ENCODE peak calls at places on chromosomes 12 and 14, in six cellular contexts. One of them, this sample, is unnamed.

GRCh38 chr12:85949253-85949652 is 75.2 kb downstream of the NTS start:
- DNase-seq in left ventricle myocardium inferior: no peak
- DNase-seq in head of caudate nucleus: no peak
- DNase-seq in mucosa of gallbladder: no peak
- DNase-seq in CD4-positive, alpha-beta memory T cell: no peak
- DNase-seq in LoVo: no peak
- DNase-seq in this sample: no peak

GRCh38 chr14:74579447-74580274 is 32.4 kb downstream of the LTBP2 start:
- DNase-seq in left ventricle myocardium inferior: no peak
- DNase-seq in head of caudate nucleus: no peak
- DNase-seq in mucosa of gallbladder: no peak
- DNase-seq in CD4-positive, alpha-beta memory T cell: no peak
- DNase-seq in LoVo: peak
- DNase-seq in this sample: peak

GRCh38 chr12:29797565-29798360 is 14.0 kb upstream of the TMTC1 start:
- DNase-seq in left ventricle myocardium inferior: no peak
- DNase-seq in head of caudate nucleus: no peak
- DNase-seq in mucosa of gallbladder: no peak
- DNase-seq in CD4-positive, alpha-beta memory T cell: no peak
- DNase-seq in LoVo: no peak
- DNase-seq in this sample: no peak

GRCh38 chr14:32374155-32374554 is 45.1 kb downstream of the AKAP6 start:
- DNase-seq in left ventricle myocardium inferior: no peak
- DNase-seq in head of caudate nucleus: no peak
- DNase-seq in mucosa of gallbladder: no peak
- DNase-seq in CD4-positive, alpha-beta memory T cell: no peak
- DNase-seq in LoVo: no peak
- DNase-seq in this sample: no peak

GRCh38 chr12:112381421-112381897 is 772 bp downstream of the HECTD4 start:
- DNase-seq in left ventricle myocardium inferior: peak
- DNase-seq in head of caudate nucleus: no peak
- DNase-seq in mucosa of gallbladder: no peak
- DNase-seq in CD4-positive, alpha-beta memory T cell: no peak
- DNase-seq in LoVo: peak
- DNase-seq in this sample: peak

GRCh38 chr14:91138511-91139359 is 24.9 kb downstream of the DGLUCY start:
- DNase-seq in left ventricle myocardium inferior: no peak
- DNase-seq in head of caudate nucleus: no peak
- DNase-seq in mucosa of gallbladder: no peak
- DNase-seq in CD4-positive, alpha-beta memory T cell: peak
- DNase-seq in LoVo: no peak
- DNase-seq in this sample: peak

GRCh38 chr12:54935235-54935951 is 49.2 kb downstream of the TESPA1 start:
- DNase-seq in left ventricle myocardium inferior: no peak
- DNase-seq in head of caudate nucleus: no peak
- DNase-seq in mucosa of gallbladder: no peak
- DNase-seq in CD4-positive, alpha-beta memory T cell: peak
- DNase-seq in LoVo: peak
- DNase-seq in this sample: peak

GRCh38 chr12:108693186-108693585 is 38.1 kb downstream of the CORO1C start:
- DNase-seq in left ventricle myocardium inferior: no peak
- DNase-seq in head of caudate nucleus: no peak
- DNase-seq in mucosa of gallbladder: no peak
- DNase-seq in CD4-positive, alpha-beta memory T cell: no peak
- DNase-seq in LoVo: no peak
- DNase-seq in this sample: no peak

GRCh38 chr14:104746951-104747481 is 5.9 kb upstream of the SIVA1 start:
- DNase-seq in left ventricle myocardium inferior: no peak
- DNase-seq in head of caudate nucleus: no peak
- DNase-seq in mucosa of gallbladder: peak
- DNase-seq in CD4-positive, alpha-beta memory T cell: no peak
- DNase-seq in LoVo: no peak
- DNase-seq in this sample: no peak

GRCh38 chr12:24861751-24862575 is 86.9 kb downstream of the BCAT1 start:
- DNase-seq in left ventricle myocardium inferior: no peak
- DNase-seq in head of caudate nucleus: no peak
- DNase-seq in mucosa of gallbladder: no peak
- DNase-seq in CD4-positive, alpha-beta memory T cell: no peak
- DNase-seq in LoVo: peak
- DNase-seq in this sample: no peak

GRCh38 chr12:123395236-123395635 is 11.3 kb downstream of the KMT5A start:
- DNase-seq in left ventricle myocardium inferior: no peak
- DNase-seq in head of caudate nucleus: no peak
- DNase-seq in mucosa of gallbladder: no peak
- DNase-seq in CD4-positive, alpha-beta memory T cell: no peak
- DNase-seq in LoVo: no peak
- DNase-seq in this sample: no peak

GRCh38 chr12:72547593-72547992 is 275.4 kb downstream of the TRHDE start:
- DNase-seq in left ventricle myocardium inferior: no peak
- DNase-seq in head of caudate nucleus: no peak
- DNase-seq in mucosa of gallbladder: no peak
- DNase-seq in CD4-positive, alpha-beta memory T cell: no peak
- DNase-seq in LoVo: no peak
- DNase-seq in this sample: no peak

GRCh38 chr12:2295941-2296461 is 243.2 kb downstream of the CACNA1C start:
- DNase-seq in left ventricle myocardium inferior: no peak
- DNase-seq in head of caudate nucleus: no peak
- DNase-seq in mucosa of gallbladder: no peak
- DNase-seq in CD4-positive, alpha-beta memory T cell: no peak
- DNase-seq in LoVo: no peak
- DNase-seq in this sample: no peak

GRCh38 chr12:57614178-57614947 is 3.1 kb downstream of the ARHGEF25 start:
- DNase-seq in left ventricle myocardium inferior: peak
- DNase-seq in head of caudate nucleus: no peak
- DNase-seq in mucosa of gallbladder: no peak
- DNase-seq in CD4-positive, alpha-beta memory T cell: no peak
- DNase-seq in LoVo: no peak
- DNase-seq in this sample: peak

GRCh38 chr12:11601647-11602046 is 47.8 kb upstream of the ETV6 start:
- DNase-seq in left ventricle myocardium inferior: no peak
- DNase-seq in head of caudate nucleus: no peak
- DNase-seq in mucosa of gallbladder: no peak
- DNase-seq in CD4-positive, alpha-beta memory T cell: no peak
- DNase-seq in LoVo: no peak
- DNase-seq in this sample: no peak

GRCh38 chr12:101470939-101471338 is 4.2 kb upstream of the SPIC start:
- DNase-seq in left ventricle myocardium inferior: no peak
- DNase-seq in head of caudate nucleus: no peak
- DNase-seq in mucosa of gallbladder: no peak
- DNase-seq in CD4-positive, alpha-beta memory T cell: no peak
- DNase-seq in LoVo: no peak
- DNase-seq in this sample: no peak

GRCh38 chr12:45745861-45746277 is 16.4 kb downstream of the ARID2 start:
- DNase-seq in left ventricle myocardium inferior: no peak
- DNase-seq in head of caudate nucleus: no peak
- DNase-seq in mucosa of gallbladder: no peak
- DNase-seq in CD4-positive, alpha-beta memory T cell: peak
- DNase-seq in LoVo: peak
- DNase-seq in this sample: no peak

GRCh38 chr12:15216036-15216889 is 5.0 kb downstream of the RERG start:
- DNase-seq in left ventricle myocardium inferior: no peak
- DNase-seq in head of caudate nucleus: no peak
- DNase-seq in mucosa of gallbladder: no peak
- DNase-seq in CD4-positive, alpha-beta memory T cell: no peak
- DNase-seq in LoVo: no peak
- DNase-seq in this sample: no peak

GRCh38 chr14:79836577-79836976 is 374.7 kb downstream of the DIO2 start:
- DNase-seq in left ventricle myocardium inferior: no peak
- DNase-seq in head of caudate nucleus: no peak
- DNase-seq in mucosa of gallbladder: no peak
- DNase-seq in CD4-positive, alpha-beta memory T cell: no peak
- DNase-seq in LoVo: no peak
- DNase-seq in this sample: no peak

GRCh38 chr14:89359477-89360222 is 57.4 kb downstream of the FOXN3 start:
- DNase-seq in left ventricle myocardium inferior: no peak
- DNase-seq in head of caudate nucleus: no peak
- DNase-seq in mucosa of gallbladder: no peak
- DNase-seq in CD4-positive, alpha-beta memory T cell: no peak
- DNase-seq in LoVo: no peak
- DNase-seq in this sample: no peak

GRCh38 chr12:106098691-106099200 is 40.0 kb downstream of the NUAK1 start:
- DNase-seq in left ventricle myocardium inferior: no peak
- DNase-seq in head of caudate nucleus: no peak
- DNase-seq in mucosa of gallbladder: no peak
- DNase-seq in CD4-positive, alpha-beta memory T cell: no peak
- DNase-seq in LoVo: no peak
- DNase-seq in this sample: no peak

This sample was measured in activated CD8-positive, alpha-beta T cell treated with anti-CD3 and anti-CD28 coated beads for 36 hours.